ENCODE peak calls at places on chromosomes 16 and 17, in eight cellular contexts. U is stimulated activated CD4-positive, alpha-beta T cell treated with anti-CD3 and anti-CD28 coated beads, Interleukin-4, amount 100 ng/mL, for 4 hours; H is left kidney; X is T-cell; D is NB4; Y is endothelial cell; V is IMR-90; G is HS-5. L is an unnamed sample.

GRCh38 chr16:22335668-22336246 is 38.5 kb downstream of the POLR3E start:
- DNase-seq in U (no peak), H (no peak), X (no peak), D (no peak), Y (no peak), V (no peak), G (no peak), L (no peak)

GRCh38 chr17:35540589-35541404 is 3.3 kb upstream of the SLFN12L start:
- DNase-seq in U (peak; percentile 30), H (no peak), X (no peak), D (peak; percentile 82), Y (no peak), V (peak; percentile 51), G (no peak), L (no peak)

GRCh38 chr16:86566601-86566965 is at the start of gene FOXC2:
- DNase-seq in U (peak; percentile 53), H (peak; percentile 99), X (peak; percentile 34), D (no peak), Y (peak; percentile 90), V (peak; percentile 94), G (no peak), L (peak; percentile 80)

GRCh38 chr17:81386646-81387234 is 8.5 kb upstream of the BAHCC1 start:
- DNase-seq in U (peak; percentile 40), H (peak; percentile 91), X (no peak), D (peak; percentile 38), Y (no peak), V (no peak), G (no peak), L (peak; percentile 55)

GRCh38 chr17:64174686-64175456 is 44.9 kb upstream of the ERN1 start:
- DNase-seq in U (no peak), H (peak; percentile 13), X (no peak), D (peak; percentile 81), Y (no peak), V (peak; percentile 71), G (peak; percentile 26), L (no peak)

GRCh38 chr17:66290097-66290722 is 12.2 kb upstream of the PRKCA start:
- DNase-seq in U (no peak), H (peak; percentile 52), X (no peak), D (peak; percentile 44), Y (no peak), V (no peak), G (no peak), L (no peak)

GRCh38 chr17:38544839-38545209 is 60.9 kb downstream of the SRCIN1 start:
- DNase-seq in U (no peak), H (no peak), X (no peak), D (no peak), Y (no peak), V (no peak), G (no peak), L (no peak)

GRCh38 chr17:4935650-4936049 is 3.6 kb downstream of the GP1BA start:
- DNase-seq in U (no peak), H (no peak), X (no peak), D (no peak), Y (no peak), V (no peak), G (no peak), L (no peak)

GRCh38 chr17:35076874-35077273 is 13.4 kb upstream of the RFFL start:
- DNase-seq in U (no peak), H (no peak), X (no peak), D (no peak), Y (no peak), V (no peak), G (no peak), L (no peak)

GRCh38 chr17:56593741-56594527 is 435 bp downstream of the NOG start:
- DNase-seq in U (peak; percentile 59), H (peak; percentile 84), X (no peak), D (no peak), Y (peak; percentile 64), V (peak; percentile 71), G (no peak), L (peak; percentile 57)

GRCh38 chr16:84268661-84269060 is 26.0 kb upstream of the WFDC1 start:
- DNase-seq in U (no peak), H (peak; percentile 96), X (no peak), D (no peak), Y (no peak), V (no peak), G (no peak), L (no peak)

GRCh38 chr17:74272731-74273201 is 1.3 kb upstream of the DNAI2 start:
- DNase-seq in U (no peak), H (no peak), X (no peak), D (no peak), Y (no peak), V (no peak), G (no peak), L (no peak)

GRCh38 chr16:72291121-72291520 is 119.2 kb upstream of the PMFBP1 start:
- DNase-seq in U (no peak), H (no peak), X (no peak), D (no peak), Y (no peak), V (no peak), G (no peak), L (no peak)

GRCh38 chr16:30785126-30786106 is 1.6 kb downstream of the ZNF629 start:
- DNase-seq in U (no peak), H (no peak), X (no peak), D (no peak), Y (no peak), V (no peak), G (no peak), L (no peak)

GRCh38 chr17:58492238-58493121 is 4.3 kb upstream of the HSF5 start:
- DNase-seq in U (no peak), H (no peak), X (no peak), D (no peak), Y (no peak), V (no peak), G (no peak), L (no peak)

GRCh38 chr16:88118376-88118775 is 167.1 kb downstream of the BANP start:
- DNase-seq in U (no peak), H (peak; percentile 56), X (no peak), D (no peak), Y (no peak), V (no peak), G (no peak), L (no peak)

GRCh38 chr16:2530629-2531318 is 434 bp downstream of the CEMP1 start:
- DNase-seq in U (no peak), H (no peak), X (no peak), D (no peak), Y (no peak), V (no peak), G (no peak), L (no peak)

GRCh38 chr16:75532142-75532765 is 3.7 kb downstream of the CHST5 start:
- DNase-seq in U (no peak), H (peak; percentile 14), X (no peak), D (no peak), Y (no peak), V (no peak), G (no peak), L (no peak)

GRCh38 chr16:55842369-55843104 is 9.6 kb upstream of the CES1 start:
- DNase-seq in U (no peak), H (peak; percentile 73), X (no peak), D (peak; percentile 76), Y (peak; percentile 34), V (peak; percentile 45), G (peak; percentile 5), L (peak; percentile 14)

GRCh38 chr16:24255446-24256352 is at the start of gene CACNG3:
- DNase-seq in U (peak; percentile 38), H (peak; percentile 96), X (peak; percentile 39), D (peak; percentile 83), Y (peak; percentile 83), V (peak; percentile 33), G (no peak), L (peak; percentile 70)

GRCh38 chr17:18362509-18363020 is 785 bp downstream of the SHMT1 start:
- DNase-seq in U (peak; percentile 5), H (peak; percentile 75), X (no peak), D (peak; percentile 51), Y (peak; percentile 11), V (no peak), G (no peak), L (peak; percentile 3)

GRCh38 chr16:85847681-85848601 is 48.4 kb downstream of the COX4I1 start:
- DNase-seq in U (no peak), H (no peak), X (no peak), D (peak; percentile 64), Y (no peak), V (no peak), G (no peak), L (no peak)

GRCh38 chr17:13230350-13230900 is 212.6 kb upstream of the ELAC2 start:
- DNase-seq in U (no peak), H (peak; percentile 3), X (no peak), D (peak; percentile 10), Y (no peak), V (no peak), G (no peak), L (no peak)

GRCh38 chr17:55762086-55762858 is 11.4 kb downstream of the PCTP start:
- DNase-seq in U (no peak), H (peak; percentile 34), X (no peak), D (no peak), Y (no peak), V (no peak), G (no peak), L (no peak)

GRCh38 chr16:30884760-30885159 is 9.1 kb downstream of the BCL7C start:
- DNase-seq in U (no peak), H (no peak), X (no peak), D (no peak), Y (no peak), V (no peak), G (no peak), L (no peak)

GRCh38 chr17:1484586-1485310 is 7.7 kb downstream of the MYO1C start:
- DNase-seq in U (peak; percentile 18), H (peak; percentile 95), X (peak; percentile 53), D (peak; percentile 65), Y (peak; percentile 41), V (no peak), G (no peak), L (peak; percentile 31)

GRCh38 chr17:81837641-81838040 is 2.8 kb upstream of the PPP1R27 start:
- DNase-seq in U (no peak), H (no peak), X (no peak), D (peak; percentile 99), Y (no peak), V (peak; percentile 40), G (no peak), L (no peak)

GRCh38 chr17:72345083-72345482 is 224.3 kb downstream of the SOX9 start:
- DNase-seq in U (no peak), H (no peak), X (no peak), D (no peak), Y (no peak), V (no peak), G (no peak), L (no peak)

GRCh38 chr17:81566461-81567126 is 14.4 kb upstream of the FAAP100 start:
- DNase-seq in U (no peak), H (peak; percentile 72), X (no peak), D (peak; percentile 92), Y (peak; percentile 28), V (peak; percentile 93), G (peak; percentile 88), L (no peak)

GRCh38 chr17:49742256-49742655 is 21.7 kb downstream of the FAM117A start:
- DNase-seq in U (no peak), H (no peak), X (no peak), D (peak; percentile 81), Y (no peak), V (peak; percentile 34), G (no peak), L (no peak)

GRCh38 chr16:56629531-56629930 is 2.9 kb upstream of the MT1M start:
- DNase-seq in U (no peak), H (no peak), X (no peak), D (no peak), Y (no peak), V (no peak), G (no peak), L (no peak)

L was measured in neural crest cell.